ENCODE peak calls at places on chromosome 14, in ten cellular contexts. One of them, this sample, is unnamed.

GRCh38 chr14:89378119-89378518 is 38.9 kb downstream of the FOXN3 start:
- DNase-seq in lung: no peak
- DNase-seq in tibial artery: no peak
- DNase-seq in small intestine: no peak
- DNase-seq in spleen: no peak
- DNase-seq in body of pancreas: no peak
- DNase-seq in left lung: no peak
- DNase-seq in CD4-positive, CD25-positive, alpha-beta regulatory T cell: no peak
- DNase-seq in OCI-LY7: no peak
- DNase-seq in GM23248: peak; percentile 77
- DNase-seq in this sample: peak; percentile 28

GRCh38 chr14:59199205-59199604 is 10.7 kb downstream of the DAAM1 start:
- DNase-seq in left lung: no peak
- DNase-seq in lung: no peak
- DNase-seq in small intestine: no peak
- DNase-seq in GM23248: no peak
- DNase-seq in spleen: no peak
- DNase-seq in CD4-positive, CD25-positive, alpha-beta regulatory T cell: no peak
- DNase-seq in OCI-LY7: no peak
- DNase-seq in tibial artery: no peak
- DNase-seq in body of pancreas: no peak
- DNase-seq in this sample: no peak

GRCh38 chr14:92316937-92317336 is 6.0 kb upstream of the SLC24A4 start:
- DNase-seq in spleen: no peak
- DNase-seq in OCI-LY7: peak; percentile 18
- DNase-seq in left lung: no peak
- DNase-seq in body of pancreas: no peak
- DNase-seq in lung: no peak
- DNase-seq in GM23248: no peak
- DNase-seq in small intestine: no peak
- DNase-seq in tibial artery: no peak
- DNase-seq in CD4-positive, CD25-positive, alpha-beta regulatory T cell: no peak
- DNase-seq in this sample: no peak

GRCh38 chr14:96053600-96054381 is 14.6 kb downstream of the C14orf132 start:
- DNase-seq in CD4-positive, CD25-positive, alpha-beta regulatory T cell: no peak
- DNase-seq in spleen: peak; percentile 13
- DNase-seq in left lung: peak; percentile 63
- DNase-seq in tibial artery: peak; percentile 92
- DNase-seq in body of pancreas: peak; percentile 38
- DNase-seq in lung: no peak
- DNase-seq in GM23248: peak; percentile 100
- DNase-seq in OCI-LY7: no peak
- DNase-seq in small intestine: no peak
- DNase-seq in this sample: peak; percentile 53

GRCh38 chr14:87966816-87967215 is 26.2 kb downstream of the GALC start:
- DNase-seq in CD4-positive, CD25-positive, alpha-beta regulatory T cell: no peak
- DNase-seq in body of pancreas: no peak
- DNase-seq in GM23248: peak; percentile 30
- DNase-seq in small intestine: no peak
- DNase-seq in lung: no peak
- DNase-seq in spleen: no peak
- DNase-seq in left lung: no peak
- DNase-seq in OCI-LY7: no peak
- DNase-seq in tibial artery: no peak
- DNase-seq in this sample: no peak

GRCh38 chr14:58341152-58341748 is 42.9 kb downstream of the ARID4A start:
- DNase-seq in body of pancreas: no peak
- DNase-seq in left lung: no peak
- DNase-seq in OCI-LY7: no peak
- DNase-seq in GM23248: no peak
- DNase-seq in tibial artery: no peak
- DNase-seq in spleen: no peak
- DNase-seq in small intestine: no peak
- DNase-seq in lung: no peak
- DNase-seq in CD4-positive, CD25-positive, alpha-beta regulatory T cell: no peak
- DNase-seq in this sample: no peak

GRCh38 chr14:36604757-36605505 is 22.5 kb upstream of the NKX2-8 start:
- DNase-seq in GM23248: peak; percentile 76
- DNase-seq in spleen: no peak
- DNase-seq in lung: peak; percentile 69
- DNase-seq in OCI-LY7: peak; percentile 66
- DNase-seq in CD4-positive, CD25-positive, alpha-beta regulatory T cell: no peak
- DNase-seq in small intestine: peak; percentile 81
- DNase-seq in tibial artery: no peak
- DNase-seq in body of pancreas: peak; percentile 68
- DNase-seq in left lung: no peak
- DNase-seq in this sample: peak; percentile 82

GRCh38 chr14:38578278-38578681 is 322.4 kb upstream of the CLEC14A start:
- DNase-seq in small intestine: no peak
- DNase-seq in left lung: no peak
- DNase-seq in OCI-LY7: no peak
- DNase-seq in GM23248: peak; percentile 73
- DNase-seq in lung: no peak
- DNase-seq in tibial artery: no peak
- DNase-seq in spleen: no peak
- DNase-seq in body of pancreas: no peak
- DNase-seq in CD4-positive, CD25-positive, alpha-beta regulatory T cell: no peak
- DNase-seq in this sample: no peak

GRCh38 chr14:102500190-102500661 is 9.3 kb downstream of the ANKRD9 start:
- DNase-seq in small intestine: no peak
- DNase-seq in OCI-LY7: no peak
- DNase-seq in CD4-positive, CD25-positive, alpha-beta regulatory T cell: no peak
- DNase-seq in tibial artery: peak; percentile 82
- DNase-seq in lung: peak; percentile 71
- DNase-seq in left lung: peak; percentile 83
- DNase-seq in body of pancreas: no peak
- DNase-seq in GM23248: peak; percentile 90
- DNase-seq in spleen: no peak
- DNase-seq in this sample: peak; percentile 96

GRCh38 chr14:73943083-73943482 is 6.8 kb downstream of the FAM161B start:
- DNase-seq in CD4-positive, CD25-positive, alpha-beta regulatory T cell: no peak
- DNase-seq in spleen: no peak
- DNase-seq in body of pancreas: no peak
- DNase-seq in lung: peak; percentile 33
- DNase-seq in GM23248: peak; percentile 87
- DNase-seq in OCI-LY7: no peak
- DNase-seq in small intestine: peak; percentile 57
- DNase-seq in left lung: no peak
- DNase-seq in tibial artery: peak; percentile 71
- DNase-seq in this sample: no peak

GRCh38 chr14:33931439-33931838 is 19.4 kb downstream of the EGLN3 start:
- DNase-seq in left lung: no peak
- DNase-seq in body of pancreas: no peak
- DNase-seq in lung: no peak
- DNase-seq in CD4-positive, CD25-positive, alpha-beta regulatory T cell: no peak
- DNase-seq in tibial artery: no peak
- DNase-seq in OCI-LY7: no peak
- DNase-seq in spleen: no peak
- DNase-seq in small intestine: no peak
- DNase-seq in GM23248: no peak
- DNase-seq in this sample: no peak

GRCh38 chr14:92425101-92425500 is 88.5 kb upstream of the RIN3 start:
- DNase-seq in GM23248: peak; percentile 68
- DNase-seq in left lung: no peak
- DNase-seq in spleen: no peak
- DNase-seq in OCI-LY7: no peak
- DNase-seq in lung: no peak
- DNase-seq in CD4-positive, CD25-positive, alpha-beta regulatory T cell: no peak
- DNase-seq in small intestine: no peak
- DNase-seq in tibial artery: no peak
- DNase-seq in body of pancreas: no peak
- DNase-seq in this sample: peak; percentile 21

GRCh38 chr14:76019676-76020075 is 34.1 kb downstream of the IFT43 start:
- DNase-seq in small intestine: no peak
- DNase-seq in left lung: no peak
- DNase-seq in OCI-LY7: peak; percentile 2
- DNase-seq in CD4-positive, CD25-positive, alpha-beta regulatory T cell: no peak
- DNase-seq in lung: no peak
- DNase-seq in spleen: no peak
- DNase-seq in tibial artery: no peak
- DNase-seq in GM23248: no peak
- DNase-seq in body of pancreas: no peak
- DNase-seq in this sample: no peak

GRCh38 chr14:76022991-76023390 is 37.4 kb downstream of the IFT43 start:
- DNase-seq in lung: no peak
- DNase-seq in tibial artery: no peak
- DNase-seq in GM23248: no peak
- DNase-seq in CD4-positive, CD25-positive, alpha-beta regulatory T cell: no peak
- DNase-seq in body of pancreas: no peak
- DNase-seq in small intestine: no peak
- DNase-seq in OCI-LY7: no peak
- DNase-seq in spleen: no peak
- DNase-seq in left lung: no peak
- DNase-seq in this sample: no peak

GRCh38 chr14:76024211-76024907 is 38.8 kb downstream of the IFT43 start:
- DNase-seq in left lung: no peak
- DNase-seq in tibial artery: no peak
- DNase-seq in small intestine: no peak
- DNase-seq in spleen: no peak
- DNase-seq in body of pancreas: no peak
- DNase-seq in CD4-positive, CD25-positive, alpha-beta regulatory T cell: no peak
- DNase-seq in GM23248: no peak
- DNase-seq in OCI-LY7: no peak
- DNase-seq in lung: no peak
- DNase-seq in this sample: no peak

GRCh38 chr14:76023757-76024156 is 38.2 kb downstream of the IFT43 start:
- DNase-seq in body of pancreas: no peak
- DNase-seq in small intestine: no peak
- DNase-seq in CD4-positive, CD25-positive, alpha-beta regulatory T cell: no peak
- DNase-seq in left lung: no peak
- DNase-seq in tibial artery: no peak
- DNase-seq in GM23248: no peak
- DNase-seq in lung: no peak
- DNase-seq in spleen: no peak
- DNase-seq in OCI-LY7: no peak
- DNase-seq in this sample: no peak
- H3K36me3 ChIP-seq in body of pancreas: no peaks in the 10 kb centered on the region
- H3K36me3 ChIP-seq in small intestine: peaks cover 6% of the 10 kb centered on the region
- H3K36me3 ChIP-seq in CD4-positive, CD25-positive, alpha-beta regulatory T cell: peaks cover 9% of the 10 kb centered on the region
- H3K36me3 ChIP-seq in left lung: peaks cover 21% of the 10 kb centered on the region
- H3K36me3 ChIP-seq in tibial artery: peaks cover 45% of the 10 kb centered on the region
- H3K36me3 ChIP-seq in GM23248: peaks cover 32% of the 10 kb centered on the region
- H3K36me3 ChIP-seq in lung: no peaks in the 10 kb centered on the region
- H3K36me3 ChIP-seq in spleen: peaks cover 9% of the 10 kb centered on the region
- H3K36me3 ChIP-seq in OCI-LY7: no peaks in the 10 kb centered on the region
- H3K36me3 ChIP-seq in this sample: peaks cover 12% of the 10 kb centered on the region

DNA sequence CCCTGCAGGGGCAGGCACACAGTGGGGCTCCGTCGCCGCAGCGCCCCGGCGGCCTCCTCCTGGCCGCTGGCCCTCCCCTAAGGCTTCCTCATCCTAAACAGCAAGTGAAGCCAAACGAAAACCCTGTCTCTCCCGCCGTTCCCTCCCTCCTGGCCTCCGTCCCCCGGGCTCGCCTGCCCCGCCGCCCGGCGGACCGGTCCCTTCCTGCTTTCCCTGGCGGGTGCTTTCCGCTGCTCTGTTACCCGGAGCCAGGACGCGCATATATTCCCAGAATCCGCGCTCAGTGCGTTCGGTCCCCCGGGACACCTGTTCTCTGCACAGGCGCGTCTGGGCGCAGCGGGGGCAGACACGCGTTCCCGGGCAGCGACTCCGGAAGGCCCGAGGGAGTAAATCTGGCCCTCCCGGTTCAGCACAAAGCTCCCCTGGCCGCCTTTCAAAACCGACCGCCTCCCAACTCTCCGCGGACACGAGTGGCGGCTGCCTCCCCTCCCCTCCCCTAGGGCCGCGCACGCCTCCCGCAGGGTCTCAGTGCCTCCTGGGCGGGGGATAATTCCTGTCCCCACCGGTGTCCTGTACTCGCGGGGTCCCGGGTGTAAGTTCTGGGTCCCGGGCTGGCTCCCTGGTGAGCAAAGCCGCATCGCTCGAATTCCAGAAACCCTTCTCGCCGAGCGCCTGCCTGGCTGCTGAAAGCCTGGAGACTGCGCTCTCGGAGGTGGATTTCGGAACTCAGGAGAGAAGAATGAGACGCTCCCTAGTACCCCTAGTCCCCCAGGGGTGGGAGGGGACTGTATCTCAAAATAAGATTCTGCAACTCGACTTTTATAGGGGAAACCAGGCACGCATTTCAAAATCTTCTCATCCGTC is 21.4 kb upstream of the CEP170B start:
- DNase-seq in tibial artery: peak; percentile 65
- DNase-seq in spleen: peak; percentile 63
- DNase-seq in left lung: no peak
- DNase-seq in small intestine: no peak
- DNase-seq in lung: no peak
- DNase-seq in body of pancreas: peak; percentile 25
- DNase-seq in GM23248: peak; percentile 47
- DNase-seq in OCI-LY7: no peak
- DNase-seq in CD4-positive, CD25-positive, alpha-beta regulatory T cell: no peak
- DNase-seq in this sample: peak; percentile 74
- H3K4me3 ChIP-seq in tibial artery: peak overlapping the region; percentile 52
- H3K4me3 ChIP-seq in spleen: peak overlapping the region; percentile 15
- H3K4me3 ChIP-seq in left lung: peak overlapping the region; percentile 27
- H3K4me3 ChIP-seq in small intestine: no peak overlapping the region
- H3K4me3 ChIP-seq in lung: peak overlapping the region; percentile 7
- H3K4me3 ChIP-seq in body of pancreas: no peak overlapping the region
- H3K4me3 ChIP-seq in GM23248: peak overlapping the region; percentile 59
- H3K4me3 ChIP-seq in OCI-LY7: no peak overlapping the region
- H3K4me3 ChIP-seq in CD4-positive, CD25-positive, alpha-beta regulatory T cell: no peak overlapping the region
- H3K4me3 ChIP-seq in this sample: peak overlapping the region; percentile 28

GRCh38 chr14:79551591-79551990 is 659.7 kb downstream of the DIO2 start:
- DNase-seq in tibial artery: no peak
- DNase-seq in body of pancreas: no peak
- DNase-seq in lung: no peak
- DNase-seq in CD4-positive, CD25-positive, alpha-beta regulatory T cell: no peak
- DNase-seq in GM23248: no peak
- DNase-seq in left lung: no peak
- DNase-seq in spleen: no peak
- DNase-seq in OCI-LY7: no peak
- DNase-seq in small intestine: peak; percentile 7
- DNase-seq in this sample: no peak
- H3K27ac ChIP-seq in tibial artery: no peak overlapping the region
- H3K27ac ChIP-seq in body of pancreas: no peak overlapping the region
- H3K27ac ChIP-seq in lung: no peak overlapping the region
- H3K27ac ChIP-seq in CD4-positive, CD25-positive, alpha-beta regulatory T cell: no peak overlapping the region
- H3K27ac ChIP-seq in GM23248: no peak overlapping the region
- H3K27ac ChIP-seq in left lung: no peak overlapping the region
- H3K27ac ChIP-seq in spleen: no peak overlapping the region
- H3K27ac ChIP-seq in OCI-LY7: no peak overlapping the region
- H3K27ac ChIP-seq in small intestine: no peak overlapping the region
- H3K27ac ChIP-seq in this sample: no peak overlapping the region

DNA sequence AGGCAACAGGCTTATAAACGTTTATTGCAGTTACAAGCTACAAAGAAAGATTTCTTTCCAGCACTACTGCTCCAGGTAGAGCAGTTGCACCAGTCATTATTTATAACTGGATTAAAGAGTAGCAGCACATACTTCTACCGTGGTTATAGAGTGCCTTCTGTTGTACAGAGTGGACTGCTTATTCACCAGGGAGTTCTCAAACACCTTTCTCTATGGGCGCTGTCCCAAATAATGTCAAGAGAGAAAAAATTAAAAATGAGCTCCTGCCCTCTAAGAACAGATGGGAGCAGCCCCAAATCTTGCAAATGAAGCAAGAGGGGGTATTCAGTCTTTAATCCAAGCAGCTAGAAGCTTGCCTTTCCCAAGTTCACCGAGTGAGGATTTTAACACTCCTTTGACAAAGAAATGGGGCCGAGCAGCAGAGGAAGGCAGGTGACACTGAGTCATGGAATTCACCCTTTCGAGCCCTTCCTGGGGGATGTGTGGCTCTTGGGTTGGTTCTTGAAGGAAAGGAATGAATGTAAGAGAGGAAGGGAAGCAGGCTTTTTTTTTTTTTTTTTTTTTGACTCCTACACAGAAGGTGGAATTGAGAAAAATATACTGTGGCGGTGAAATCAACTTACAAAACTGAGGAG is 181.2 kb downstream of the PRKCH start:
- DNase-seq in GM23248: no peak
- DNase-seq in body of pancreas: no peak
- DNase-seq in CD4-positive, CD25-positive, alpha-beta regulatory T cell: no peak
- DNase-seq in lung: no peak
- DNase-seq in spleen: no peak
- DNase-seq in tibial artery: no peak
- DNase-seq in left lung: no peak
- DNase-seq in OCI-LY7: peak; percentile 41
- DNase-seq in small intestine: no peak
- DNase-seq in this sample: no peak
- H3K36me3 ChIP-seq in GM23248: no peaks in the 10 kb centered on the region
- H3K36me3 ChIP-seq in body of pancreas: no peaks in the 10 kb centered on the region
- H3K36me3 ChIP-seq in CD4-positive, CD25-positive, alpha-beta regulatory T cell: peaks cover 41% of the 10 kb centered on the region
- H3K36me3 ChIP-seq in lung: no peaks in the 10 kb centered on the region
- H3K36me3 ChIP-seq in spleen: no peaks in the 10 kb centered on the region
- H3K36me3 ChIP-seq in tibial artery: no peaks in the 10 kb centered on the region
- H3K36me3 ChIP-seq in left lung: no peaks in the 10 kb centered on the region
- H3K36me3 ChIP-seq in OCI-LY7: no peaks in the 10 kb centered on the region
- H3K36me3 ChIP-seq in small intestine: no peaks in the 10 kb centered on the region
- H3K36me3 ChIP-seq in this sample: peaks cover 4% of the 10 kb centered on the region